ENCODE peak calls at places on chromosome 5, in four cellular contexts. B, E, X and R are unnamed samples.

GRCh38 chr5:84403773-84404172 is 19.1 kb upstream of the EDIL3 start:
- DNase-seq in B (peak; percentile 26), E (peak; percentile 77), X (peak; percentile 61), R (no peak)

GRCh38 chr5:57174128-57174849 is 430 bp downstream of the GPBP1 start:
- DNase-seq in B (peak; percentile 47), E (peak; percentile 35), X (peak; percentile 31), R (no peak)

GRCh38 chr5:175254155-175254554 is 189.8 kb downstream of the DRD1 start:
- DNase-seq in B (no peak), E (no peak), X (peak; percentile 49), R (no peak)

GRCh38 chr5:23025604-23026003 is 172.5 kb upstream of the CDH12 start:
- DNase-seq in B (peak; percentile 48), E (no peak), X (no peak), R (no peak)

GRCh38 chr5:143886621-143887301 is 74.8 kb downstream of the HMHB1 start:
- DNase-seq in B (no peak), E (peak; percentile 23), X (peak; percentile 67), R (no peak)

GRCh38 chr5:111697215-111697614 is 59.8 kb downstream of the NREP start:
- DNase-seq in B (peak; percentile 72), E (no peak), X (peak; percentile 37), R (no peak)

GRCh38 chr5:16076657-16077056 is 102.9 kb downstream of the MARCHF11 start:
- DNase-seq in B (no peak), E (no peak), X (no peak), R (no peak)

GRCh38 chr5:168734657-168735344 is 155.6 kb upstream of the PANK3 start:
- DNase-seq in B (no peak), E (peak; percentile 68), X (peak; percentile 62), R (no peak)

GRCh38 chr5:4984461-4984860 is 155.7 kb upstream of the ADAMTS16 start:
- DNase-seq in B (no peak), E (no peak), X (no peak), R (no peak)

GRCh38 chr5:36442352-36442751 is 140.7 kb upstream of the RANBP3L start:
- DNase-seq in B (peak; percentile 67), E (no peak), X (no peak), R (no peak)